ENCODE peak calls at places on chromosomes 5 and 9, in five cellular contexts. Y is activated T-cell treated with anti-CD3 and anti-CD28 coated beads, Interleukin-2, amount 50 U/mL, for 72 hours; P is SK-MEL-5; M is ACHN; E is endothelial cell. R is an unnamed sample.

GRCh38 chr9:89623925-89624420 is 19.2 kb downstream of the GADD45G start:
- DNase-seq in E (no peak), P (no peak), M (no peak), Y (no peak), R (no peak)

GRCh38 chr9:19119241-19119640 is 8.1 kb downstream of the PLIN2 start:
- DNase-seq in M (no peak), P (no peak), Y (no peak), E (no peak), R (no peak)

GRCh38 chr5:581266-581665 is 30.9 kb upstream of the CEP72 start:
- DNase-seq in Y (no peak), E (no peak), P (no peak), M (no peak), R (no peak)

GRCh38 chr5:32628049-32628803 is 42.9 kb downstream of the SUB1 start:
- DNase-seq in M (no peak), P (no peak), E (no peak), Y (no peak), R (no peak)

GRCh38 chr5:125005287-125005686 is 258.8 kb upstream of the ZNF608 start:
- DNase-seq in E (no peak), M (no peak), P (no peak), Y (no peak), R (no peak)

GRCh38 chr5:54524082-54524481 is 6.5 kb downstream of the SNX18 start:
- DNase-seq in Y (no peak), P (no peak), E (no peak), M (no peak), R (no peak)

GRCh38 chr9:35657327-35658143 is at the start of gene RMRP:
- DNase-seq in E (peak), P (peak), M (peak), Y (peak), R (peak)

GRCh38 chr9:110029422-110029814 is 178.5 kb downstream of the C9orf152 start:
- DNase-seq in E (no peak), M (peak), P (no peak), Y (no peak), R (peak)